ENCODE peak calls at places on chromosome 17, in nine cellular contexts. N is HCT116, M is GM23338, C is GM12878, Y is HL-60, X is SK-N-SH, B is K562, S is Panc1, T is HepG2. A is an unnamed sample.

GRCh38 chr17:1078831-1079561 is 82.1 kb downstream of the TIMM22 start:
- DNase-seq in N (no peak), M (peak; percentile 75), C (no peak), Y (no peak), X (peak; percentile 87), B (no peak), S (no peak), T (no peak), A (no peak)

GRCh38 chr17:57938061-57938502 is 17.1 kb downstream of the CUEDC1 start:
- DNase-seq in N (no peak), M (no peak), C (no peak), Y (no peak), X (no peak), B (no peak), S (no peak), T (peak; percentile 86), A (no peak)

GRCh38 chr17:42119301-42119700 is 1.9 kb downstream of the KAT2A start:
- DNase-seq in N (no peak), M (no peak), C (no peak), Y (no peak), X (no peak), B (no peak), S (no peak), T (no peak), A (no peak)

GRCh38 chr17:80898706-80899105 is 92.9 kb upstream of the CHMP6 start:
- DNase-seq in N (no peak), M (no peak), C (no peak), Y (no peak), X (no peak), B (no peak), S (no peak), T (no peak), A (no peak)

GRCh38 chr17:9330140-9330902 is 245.3 kb downstream of the STX8 start:
- DNase-seq in N (no peak), M (peak; percentile 58), C (no peak), Y (no peak), X (no peak), B (no peak), S (no peak), T (no peak), A (no peak)

GRCh38 chr17:5097101-5097834 is 14.4 kb downstream of the ZNF232 start:
- DNase-seq in N (no peak), M (peak; percentile 98), C (no peak), Y (no peak), X (peak; percentile 72), B (no peak), S (no peak), T (no peak), A (no peak)

GRCh38 chr17:77312061-77312684 is 171.4 kb downstream of the SEC14L1 start:
- DNase-seq in N (no peak), M (no peak), C (no peak), Y (no peak), X (peak; percentile 18), B (no peak), S (no peak), T (no peak), A (no peak)

GRCh38 chr17:21293846-21294240 is 9.3 kb downstream of the MAP2K3 start:
- DNase-seq in N (no peak), M (no peak), C (no peak), Y (no peak), X (peak; percentile 24), B (no peak), S (no peak), T (no peak), A (no peak)

GRCh38 chr17:71441098-71441497 is 679.7 kb upstream of the SOX9 start:
- DNase-seq in N (peak; percentile 79), M (no peak), C (no peak), Y (no peak), X (no peak), B (no peak), S (no peak), T (no peak), A (peak; percentile 90)

GRCh38 chr17:1047177-1047885 is 50.4 kb downstream of the TIMM22 start:
- DNase-seq in N (no peak), M (no peak), C (no peak), Y (no peak), X (no peak), B (no peak), S (no peak), T (no peak), A (no peak)

GRCh38 chr17:74325743-74326379 is at the start of gene KIF19:
- DNase-seq in N (no peak), M (peak; percentile 85), C (no peak), Y (no peak), X (peak; percentile 91), B (peak; percentile 81), S (no peak), T (no peak), A (no peak)

GRCh38 chr17:50076591-50077235 is 18.4 kb upstream of the PDK2 start:
- DNase-seq in N (no peak), M (peak; percentile 90), C (no peak), Y (no peak), X (no peak), B (no peak), S (no peak), T (no peak), A (no peak)

GRCh38 chr17:2105663-2106062 is 50.8 kb downstream of the HIC1 start:
- DNase-seq in N (no peak), M (no peak), C (no peak), Y (no peak), X (no peak), B (no peak), S (no peak), T (no peak), A (no peak)

GRCh38 chr17:2102931-2103398 is 48.1 kb downstream of the HIC1 start:
- DNase-seq in N (peak; percentile 15), M (no peak), C (no peak), Y (no peak), X (no peak), B (no peak), S (no peak), T (no peak), A (no peak)

GRCh38 chr17:2103456-2103855 is 48.6 kb downstream of the HIC1 start:
- DNase-seq in N (no peak), M (no peak), C (no peak), Y (no peak), X (no peak), B (no peak), S (no peak), T (no peak), A (no peak)

GRCh38 chr17:2106308-2106707 is 51.4 kb downstream of the HIC1 start:
- DNase-seq in N (no peak), M (no peak), C (no peak), Y (no peak), X (no peak), B (no peak), S (no peak), T (no peak), A (no peak)

DNA sequence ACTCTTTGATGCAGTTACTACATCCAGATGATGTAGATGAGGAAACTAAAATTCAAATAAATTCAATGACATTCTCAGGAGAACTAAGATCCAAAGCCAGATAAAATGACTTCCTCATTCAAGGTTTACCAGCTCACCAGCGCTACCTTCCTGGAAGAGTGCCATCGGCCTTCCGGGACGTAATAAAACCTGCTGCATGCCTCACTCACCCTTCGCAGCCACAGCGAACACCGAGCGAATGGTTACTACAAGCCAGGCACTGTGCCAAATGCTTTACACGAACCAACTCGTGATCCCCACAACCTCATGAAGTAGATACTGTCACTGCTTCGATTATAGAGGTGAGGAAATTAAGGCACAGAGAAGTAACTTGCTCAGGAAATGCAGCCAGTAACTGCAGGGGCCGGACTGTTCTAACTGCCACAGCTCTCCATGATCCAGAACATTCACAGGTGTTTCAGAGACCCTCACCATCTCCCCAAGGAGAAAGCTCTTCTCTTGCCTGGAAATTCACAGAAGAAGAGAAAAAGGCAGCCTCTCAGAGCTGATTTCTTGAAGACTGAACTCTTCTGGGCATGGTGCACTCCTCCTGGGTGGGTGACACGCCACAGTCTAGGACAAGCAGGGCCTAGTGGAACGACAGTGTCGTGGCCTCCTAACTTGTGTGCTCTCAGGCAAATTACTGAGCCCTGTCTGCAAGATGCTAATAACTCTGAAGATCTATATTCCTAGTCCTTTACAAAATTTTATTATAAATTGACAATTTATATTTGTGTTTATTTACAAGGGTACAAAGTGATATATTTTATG is 46.8 kb downstream of the HIC1 start:
- DNase-seq in N (peak; percentile 73), M (no peak), C (no peak), Y (peak; percentile 86), X (no peak), B (no peak), S (no peak), T (no peak), A (no peak)
- TF ChIP-seq REST in N (no peak), M (no peak), C (no peak), Y (no peak), X (no peak), B (no peak), S (no peak), T (no peak), A (no peak)

GRCh38 chr17:70327723-70328122 is 158.4 kb downstream of the KCNJ2 start:
- DNase-seq in N (no peak), M (no peak), C (no peak), Y (no peak), X (no peak), B (no peak), S (no peak), T (no peak), A (no peak)

GRCh38 chr17:70327279-70327678 is 157.9 kb downstream of the KCNJ2 start:
- DNase-seq in N (no peak), M (no peak), C (no peak), Y (no peak), X (no peak), B (no peak), S (no peak), T (no peak), A (no peak)

GRCh38 chr17:70332811-70333210 is 163.5 kb downstream of the KCNJ2 start:
- DNase-seq in N (no peak), M (no peak), C (no peak), Y (no peak), X (no peak), B (no peak), S (no peak), T (no peak), A (no peak)

GRCh38 chr17:70332356-70332755 is 163.0 kb downstream of the KCNJ2 start:
- DNase-seq in N (no peak), M (no peak), C (no peak), Y (no peak), X (no peak), B (no peak), S (no peak), T (no peak), A (no peak)

GRCh38 chr17:70329751-70330150 is 160.4 kb downstream of the KCNJ2 start:
- DNase-seq in N (no peak), M (no peak), C (no peak), Y (no peak), X (no peak), B (no peak), S (no peak), T (no peak), A (no peak)
- TF ChIP-seq REST in N (no peak), M (no peak), C (no peak), Y (no peak), X (no peak), B (no peak), S (no peak), T (no peak), A (no peak)

GRCh38 chr17:36498560-36499300 is 12.2 kb downstream of the ZNHIT3 start:
- DNase-seq in N (no peak), M (no peak), C (no peak), Y (no peak), X (peak; percentile 68), B (no peak), S (no peak), T (no peak), A (no peak)
- TF ChIP-seq REST in N (no peak), M (no peak), C (no peak), Y (no peak), X (no peak), B (no peak), S (no peak), T (no peak), A (no peak)

GRCh38 chr17:11356371-11356770 is 115.4 kb downstream of the SHISA6 start:
- DNase-seq in N (no peak), M (no peak), C (no peak), Y (no peak), X (no peak), B (no peak), S (no peak), T (no peak), A (no peak)
- TF ChIP-seq REST in N (no peak), M (no peak), C (no peak), Y (no peak), X (no peak), B (no peak), S (no peak), T (no peak), A (no peak)

A was measured in A549.